ENCODE peak calls at places on chromosomes 6 and 20, in ten cellular contexts. Q, A, D, I, P, E, J, V, C and K are unnamed samples.

GRCh38 chr20:37938954-37939353 is 36.0 kb downstream of the VSTM2L start:
- DNase-seq in A (no peak), D (no peak), E (no peak), I (no peak), J (no peak), V (no peak), Q (no peak), P (no peak), C (no peak), K (no peak)

GRCh38 chr6:158849899-158850806 is 31.0 kb upstream of the EZR start:
- DNase-seq in I (no peak), P (peak; percentile 41), V (no peak), Q (peak; percentile 91), D (peak; percentile 94), E (no peak), C (peak; percentile 40), J (no peak), A (no peak), K (peak; percentile 70)

GRCh38 chr6:154096834-154097233 is 57.8 kb downstream of the OPRM1 start:
- DNase-seq in J (no peak), D (no peak), V (no peak), P (no peak), Q (no peak), E (no peak), C (no peak), A (no peak), I (no peak), K (no peak)

GRCh38 chr6:52059821-52060220 is 27.6 kb downstream of the PKHD1 start:
- DNase-seq in D (no peak), I (no peak), P (no peak), E (no peak), Q (no peak), J (no peak), V (no peak), C (no peak), A (no peak), K (no peak)

GRCh38 chr6:164039954-164040375 is 625.4 kb downstream of the QKI start:
- DNase-seq in Q (peak; percentile 41), E (peak; percentile 60), I (peak; percentile 81), J (no peak), V (peak; percentile 27), A (peak; percentile 34), P (no peak), C (no peak), D (peak; percentile 61), K (no peak)

GRCh38 chr20:47915495-47915894 is 130.2 kb upstream of the SULF2 start:
- DNase-seq in V (no peak), I (no peak), C (no peak), D (no peak), Q (no peak), A (no peak), E (no peak), P (no peak), J (no peak), K (no peak)

GRCh38 chr6:113860165-113860955 is 3.2 kb downstream of the MARCKS start:
- DNase-seq in E (peak; percentile 14), Q (peak; percentile 58), I (peak; percentile 83), J (peak; percentile 8), C (peak; percentile 20), A (peak; percentile 49), V (peak; percentile 46), D (peak; percentile 59), P (peak; percentile 40), K (no peak)

GRCh38 chr6:130322673-130323268 is 43.0 kb upstream of the TMEM200A start:
- DNase-seq in E (peak; percentile 43), C (peak; percentile 75), I (no peak), P (no peak), A (peak; percentile 33), Q (peak; percentile 85), J (peak; percentile 69), V (no peak), D (peak; percentile 77), K (no peak)

GRCh38 chr6:98836962-98837944 is 2.9 kb downstream of the POU3F2 start:
- DNase-seq in J (no peak), Q (no peak), A (no peak), C (no peak), P (no peak), I (no peak), D (no peak), V (no peak), E (no peak), K (no peak)

GRCh38 chr6:114862064-114862463 is 519.2 kb upstream of the HS3ST5 start:
- DNase-seq in J (no peak), E (no peak), V (no peak), C (no peak), D (no peak), A (no peak), Q (no peak), P (no peak), I (no peak), K (no peak)

GRCh38 chr6:156778615-156779205 is 1.5 kb downstream of the ARID1B start:
- DNase-seq in V (peak; percentile 42), I (peak; percentile 93), P (peak; percentile 39), A (peak; percentile 68), E (peak; percentile 67), D (peak; percentile 48), Q (peak; percentile 43), C (peak; percentile 60), J (peak; percentile 43), K (no peak)

GRCh38 chr6:107491059-107491609 is 1.2 kb downstream of the SOBP start:
- DNase-seq in I (peak; percentile 80), D (no peak), P (peak; percentile 34), A (peak; percentile 75), E (peak; percentile 67), J (peak; percentile 78), V (peak; percentile 75), C (no peak), Q (peak; percentile 56), K (no peak)

GRCh38 chr6:129177801-129178200 is 294.9 kb downstream of the LAMA2 start:
- DNase-seq in A (no peak), I (no peak), C (no peak), D (no peak), J (no peak), P (no peak), V (no peak), E (no peak), Q (no peak), K (no peak)

GRCh38 chr6:98823428-98823827 is 10.9 kb upstream of the POU3F2 start:
- DNase-seq in V (no peak), P (no peak), J (no peak), I (no peak), Q (no peak), A (no peak), C (no peak), D (no peak), E (no peak), K (no peak)

GRCh38 chr20:2804921-2805681 is 4.7 kb upstream of the CPXM1 start:
- DNase-seq in A (no peak), D (peak; percentile 17), C (no peak), V (no peak), Q (no peak), J (no peak), P (no peak), E (no peak), I (peak; percentile 70), K (no peak)

GRCh38 chr6:95280690-95281273 is 296.6 kb upstream of the MANEA start:
- DNase-seq in P (no peak), E (no peak), D (no peak), C (peak; percentile 39), Q (peak; percentile 47), I (no peak), A (no peak), V (no peak), J (peak; percentile 80), K (no peak)

GRCh38 chr20:5400164-5400762 is 83.5 kb upstream of the PROKR2 start:
- DNase-seq in J (peak; percentile 77), V (no peak), D (peak; percentile 3), Q (peak; percentile 2), I (no peak), A (no peak), E (no peak), P (no peak), C (peak; percentile 12), K (no peak)

GRCh38 chr6:136737343-136738177 is 54.7 kb downstream of the MAP3K5 start:
- DNase-seq in A (peak; percentile 41), C (no peak), E (peak; percentile 52), I (no peak), D (peak; percentile 78), P (no peak), J (peak; percentile 9), Q (peak; percentile 87), V (no peak), K (no peak)
- H3K4me3 ChIP-seq in A (no peak overlapping the region), C (no peak overlapping the region), E (no peak overlapping the region), I (no peak overlapping the region), D (no peak overlapping the region), P (peak overlapping the region; percentile 15), J (no peak overlapping the region), Q (peak overlapping the region; percentile 18), V (no peak overlapping the region), K (no peak overlapping the region)

GRCh38 chr6:167530960-167531359 is 206.1 kb downstream of the TTLL2 start:
- DNase-seq in I (no peak), A (no peak), J (no peak), C (no peak), P (no peak), V (no peak), E (no peak), Q (no peak), D (no peak), K (no peak)
- H3K4me3 ChIP-seq in I (no peak overlapping the region), A (no peak overlapping the region), J (no peak overlapping the region), C (no peak overlapping the region), P (no peak overlapping the region), V (no peak overlapping the region), E (no peak overlapping the region), Q (no peak overlapping the region), D (no peak overlapping the region), K (no peak overlapping the region)

GRCh38 chr6:7311171-7311570 is 1.8 kb downstream of the SSR1 start:
- DNase-seq in V (no peak), A (no peak), P (no peak), I (no peak), C (no peak), Q (peak; percentile 21), D (peak; percentile 9), J (no peak), E (no peak), K (no peak)
- H3K4me3 ChIP-seq in V (peak overlapping the region; percentile 94), A (no peak overlapping the region), P (peak overlapping the region; percentile 92), I (no peak overlapping the region), C (peak overlapping the region; percentile 65), Q (peak overlapping the region; percentile 97), D (peak overlapping the region; percentile 99), J (peak overlapping the region; percentile 86), E (no peak overlapping the region), K (peak overlapping the region; percentile 29)

DNA sequence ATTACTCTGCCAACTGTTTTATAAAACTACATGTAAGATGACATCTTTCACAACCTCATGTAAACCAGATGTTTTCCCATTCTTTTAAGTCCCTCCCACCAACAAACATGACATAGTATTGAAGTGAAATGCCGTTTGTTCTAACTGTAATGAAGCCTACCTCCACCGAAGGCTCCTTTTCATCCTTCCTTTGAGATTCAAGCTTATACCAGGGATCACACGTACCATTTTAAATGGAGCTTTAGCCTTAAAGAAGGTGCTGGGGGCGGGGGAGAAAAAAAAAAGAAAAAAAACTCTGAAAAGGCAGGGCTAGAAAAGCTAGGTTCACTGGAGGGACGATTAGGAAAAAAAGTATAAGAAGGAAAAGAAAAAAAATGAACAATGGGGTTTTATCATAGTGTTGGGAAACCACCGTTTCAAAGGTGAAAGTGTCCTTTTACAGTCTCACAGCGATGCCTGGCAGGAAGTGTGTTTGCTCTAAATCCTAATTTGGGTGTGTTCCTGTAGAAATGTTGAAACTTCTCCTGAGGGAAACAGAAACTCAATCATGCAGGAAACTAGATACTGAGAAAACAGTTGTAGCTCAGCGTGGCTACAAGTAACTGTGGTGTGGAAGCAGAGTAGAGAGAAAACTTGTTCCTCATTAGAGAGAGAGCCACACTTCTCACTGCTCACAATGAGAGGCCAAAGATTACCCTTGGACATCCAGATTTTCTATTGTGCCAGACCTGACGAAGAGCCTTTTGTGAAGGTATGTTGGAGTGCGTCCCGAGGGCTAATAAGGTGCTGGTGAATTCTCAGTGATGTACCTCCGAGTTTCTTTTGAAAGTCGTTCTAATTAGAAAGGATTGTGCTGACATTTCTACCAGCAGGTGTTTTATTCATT is 37.6 kb upstream of the HINT3 start:
- DNase-seq in J (no peak), A (peak; percentile 21), I (no peak), E (peak; percentile 67), Q (peak; percentile 82), D (peak; percentile 70), C (peak; percentile 92), V (no peak), P (peak; percentile 67), K (no peak)
- H3K4me3 ChIP-seq in J (no peak overlapping the region), A (no peak overlapping the region), I (peak overlapping the region; percentile 26), E (no peak overlapping the region), Q (peak overlapping the region; percentile 18), D (peak overlapping the region; percentile 15), C (peak overlapping the region; percentile 61), V (peak overlapping the region; percentile 59), P (peak overlapping the region; percentile 62), K (peak overlapping the region; percentile 12)